ENCODE peak calls at places on chromosomes 4 and X, in five cellular contexts. N, X, Z, L and E are unnamed samples.
A peak's percentile ranks its signal among the peaks of the same experiment; 100 is the strongest.

GRCh38 chr4:94457692-94458106 is 6.0 kb downstream of the PDLIM5 start:
- DNase-seq in N (no peak), Z (no peak), L (no peak), X (no peak), E (no peak)

GRCh38 chrX:42290608-42291007 is 367.3 kb upstream of the CASK start:
- DNase-seq in N (no peak), X (no peak), L (no peak), Z (no peak), E (no peak)

GRCh38 chr4:39303871-39304270 is 62.3 kb downstream of the RFC1 start:
- DNase-seq in N (no peak), X (no peak), L (no peak), Z (no peak), E (no peak)

GRCh38 chrX:25275159-25275558 is 259.4 kb upstream of the ARX start:
- DNase-seq in Z (no peak), N (no peak), X (no peak), L (no peak), E (no peak)

GRCh38 chr4:70844180-70844579 is 4.5 kb upstream of the GRSF1 start:
- DNase-seq in N (no peak), L (no peak), X (no peak), Z (no peak), E (no peak)

GRCh38 chrX:132467029-132467428 is 21.8 kb downstream of the MBNL3 start:
- DNase-seq in Z (no peak), N (no peak), L (no peak), X (no peak), E (no peak)

GRCh38 chrX:13688384-13688771 is 550 bp upstream of the RAB9A start:
- DNase-seq in L (no peak), Z (no peak), X (no peak), N (no peak), E (no peak)

GRCh38 chr4:78171482-78171881 is 114.4 kb downstream of the FRAS1 start:
- DNase-seq in Z (no peak), N (no peak), L (no peak), X (no peak), E (no peak)

GRCh38 chrX:10008483-10009056 is 41.4 kb downstream of the CLDN34 start:
- DNase-seq in L (no peak), X (no peak), N (no peak), Z (no peak), E (no peak)

GRCh38 chrX:21382715-21383114 is 8.5 kb downstream of the CNKSR2 start:
- DNase-seq in X (no peak), L (no peak), Z (no peak), N (no peak), E (no peak)

GRCh38 chrX:139120760-139121159 is 409.2 kb upstream of the FGF13 start:
- DNase-seq in N (no peak), Z (no peak), X (no peak), L (no peak), E (no peak)

GRCh38 chr4:15118281-15118680 is 116.0 kb downstream of the CPEB2 start:
- DNase-seq in Z (no peak), N (no peak), L (no peak), X (no peak), E (no peak)

GRCh38 chr4:138938371-138938699 is 77.2 kb upstream of the NOCT start:
- DNase-seq in X (no peak), N (no peak), L (peak; percentile 33), Z (no peak), E (peak; percentile 25)

GRCh38 chr4:71009796-71010588 is 16.5 kb downstream of the DCK start:
- DNase-seq in N (no peak), X (no peak), Z (no peak), L (peak; percentile 39), E (no peak)

GRCh38 chr4:128711361-128711760 is 98.1 kb upstream of the JADE1 start:
- DNase-seq in Z (no peak), X (no peak), N (no peak), L (no peak), E (no peak)

GRCh38 chrX:114611018-114611619 is 27.2 kb downstream of the HTR2C start:
- DNase-seq in L (peak; percentile 2), Z (no peak), N (peak; percentile 2), X (no peak), E (no peak)

GRCh38 chrX:33087411-33087810 is 123.9 kb downstream of the DMD start:
- DNase-seq in X (no peak), L (no peak), N (no peak), Z (no peak), E (no peak)

GRCh38 chrX:9786839-9787635 is 808 bp downstream of the SHROOM2 start:
- DNase-seq in N (no peak), L (no peak), X (no peak), Z (peak; percentile 49), E (no peak)

GRCh38 chr4:186472948-186473347 is 82.4 kb downstream of the MTNR1A start:
- DNase-seq in Z (no peak), L (peak; percentile 40), N (no peak), X (no peak), E (no peak)

GRCh38 chrX:19904778-19905367 is 17.5 kb upstream of the SH3KBP1 start:
- DNase-seq in L (peak; percentile 38), X (no peak), Z (no peak), N (peak; percentile 5), E (peak; percentile 48)

GRCh38 chr4:103099691-103100392 is at the start of gene BDH2:
- DNase-seq in Z (peak; percentile 64), L (peak; percentile 66), X (no peak), N (no peak), E (peak; percentile 86)

GRCh38 chrX:100731441-100732281 is at the start of gene SYTL4:
- DNase-seq in X (peak; percentile 34), Z (peak; percentile 62), L (peak; percentile 33), N (no peak), E (no peak)

GRCh38 chrX:1443496-1444075 is 9.1 kb downstream of the ASMTL start:
- DNase-seq in X (no peak), Z (peak; percentile 25), L (no peak), N (no peak), E (no peak)